ENCODE peak calls at places on chromosomes 5 and 9, in ten cellular contexts. J, A, D, O, I, B, V, S, M and T are unnamed samples.

GRCh38 chr5:167814828-167815227 is 476.6 kb upstream of the WWC1 start:
- DNase-seq in J (no peak), A (no peak), D (no peak), O (peak), I (no peak), B (no peak), V (no peak), S (no peak), M (peak), T (no peak)

GRCh38 chr5:151150484-151151262 is 6.9 kb downstream of the ANXA6 start:
- DNase-seq in J (peak), A (peak), D (peak), O (peak), I (no peak), B (no peak), V (no peak), S (peak), M (peak), T (no peak)

GRCh38 chr5:144121577-144121976 is 48.9 kb downstream of the YIPF5 start:
- DNase-seq in J (no peak), A (no peak), D (no peak), O (peak), I (no peak), B (no peak), V (no peak), S (no peak), M (no peak), T (no peak)

GRCh38 chr9:110029422-110029814 is 178.5 kb downstream of the C9orf152 start:
- DNase-seq in J (no peak), A (no peak), D (no peak), O (peak), I (peak), B (peak), V (no peak), S (no peak), M (peak), T (peak)

GRCh38 chr9:91945277-91946074 is 4.6 kb downstream of the ROR2 start:
- DNase-seq in J (no peak), A (no peak), D (no peak), O (peak), I (peak), B (no peak), V (no peak), S (no peak), M (peak), T (peak)

GRCh38 chr9:135184158-135184557 is 96.7 kb downstream of the OLFM1 start:
- DNase-seq in J (no peak), A (no peak), D (no peak), O (no peak), I (no peak), B (no peak), V (no peak), S (no peak), M (no peak), T (no peak)

GRCh38 chr9:131473891-131474290 is 28.8 kb upstream of the POMT1 start:
- DNase-seq in J (no peak), A (no peak), D (no peak), O (no peak), I (no peak), B (peak), V (no peak), S (no peak), M (no peak), T (no peak)

GRCh38 chr5:172383231-172383802 is 71.0 kb downstream of the SH3PXD2B start:
- DNase-seq in J (no peak), A (no peak), D (no peak), O (peak), I (peak), B (no peak), V (no peak), S (peak), M (peak), T (no peak)

GRCh38 chr9:136584401-136585328 is 38.8 kb upstream of the NOTCH1 start:
- DNase-seq in J (no peak), A (no peak), D (no peak), O (peak), I (no peak), B (no peak), V (no peak), S (no peak), M (no peak), T (no peak)

GRCh38 chr9:94300470-94301301 is 27.8 kb downstream of the NUTM2F start:
- DNase-seq in J (no peak), A (no peak), D (no peak), O (no peak), I (no peak), B (no peak), V (no peak), S (no peak), M (no peak), T (no peak)